ENCODE peak calls at places on chromosomes 2 and 18, in six cellular contexts. U is heart left ventricle, R is spleen, F is mesenchymal stem cell, L is cardiac muscle cell, N is breast epithelium. V is an unnamed sample.

GRCh38 chr2:211373203-211373602 is 816.8 kb downstream of the CPS1 start:
- DNase-seq in U (no peak), R (no peak), F (no peak), L (no peak), N (no peak), V (no peak)

GRCh38 chr2:127630409-127631183 is 15.4 kb upstream of the GPR17 start:
- DNase-seq in U (peak; percentile 18), R (peak; percentile 83), F (no peak), L (no peak), N (no peak), V (no peak)

GRCh38 chr18:11906181-11906580 is 1.9 kb downstream of the MPPE1 start:
- DNase-seq in U (no peak), R (no peak), F (no peak), L (no peak), N (no peak), V (no peak)

GRCh38 chr18:70376137-70376913 is 87.5 kb downstream of the SOCS6 start:
- DNase-seq in U (no peak), R (no peak), F (no peak), L (no peak), N (no peak), V (no peak)

GRCh38 chr2:26564121-26564520 is 77.0 kb downstream of the CIB4 start:
- DNase-seq in U (no peak), R (peak; percentile 35), F (no peak), L (no peak), N (no peak), V (no peak)

GRCh38 chr2:107197601-107198000 is 311.6 kb upstream of the ST6GAL2 start:
- DNase-seq in U (no peak), R (no peak), F (no peak), L (no peak), N (no peak), V (no peak)

GRCh38 chr2:153497938-153498629 is 19.5 kb upstream of the RPRM start:
- DNase-seq in U (no peak), R (peak; percentile 68), F (no peak), L (no peak), N (no peak), V (no peak)

GRCh38 chr2:218733615-218734021 is 23.0 kb downstream of the TTLL4 start:
- DNase-seq in U (no peak), R (no peak), F (peak; percentile 87), L (no peak), N (peak; percentile 72), V (peak; percentile 58)

GRCh38 chr18:77622009-77622692 is 372.5 kb downstream of the GALR1 start:
- DNase-seq in U (peak; percentile 29), R (no peak), F (no peak), L (no peak), N (no peak), V (no peak)

GRCh38 chr2:116510117-116510671 is 1304.3 kb upstream of the DDX18 start:
- DNase-seq in U (no peak), R (no peak), F (peak; percentile 31), L (peak; percentile 57), N (no peak), V (no peak)

GRCh38 chr2:36433311-36434217 is 78.0 kb downstream of the CRIM1 start:
- DNase-seq in U (peak; percentile 46), R (no peak), F (peak; percentile 46), L (no peak), N (peak; percentile 76), V (no peak)

GRCh38 chr2:53945538-53945937 is 25.3 kb downstream of the PSME4 start:
- DNase-seq in U (no peak), R (no peak), F (no peak), L (no peak), N (no peak), V (no peak)

GRCh38 chr18:22946841-22947240 is 13.7 kb downstream of the RBBP8 start:
- DNase-seq in U (no peak), R (no peak), F (no peak), L (no peak), N (no peak), V (no peak)

GRCh38 chr2:46495347-46496030 is 16.1 kb downstream of the TMEM247 start:
- DNase-seq in U (no peak), R (no peak), F (peak; percentile 50), L (no peak), N (no peak), V (no peak)

GRCh38 chr2:230225486-230225885 is at the start of gene SP140:
- DNase-seq in U (peak; percentile 37), R (peak; percentile 93), F (no peak), L (no peak), N (no peak), V (peak; percentile 39)

GRCh38 chr18:8938817-8939216 is 163.7 kb upstream of the NDUFV2 start:
- DNase-seq in U (no peak), R (no peak), F (no peak), L (no peak), N (no peak), V (no peak)

GRCh38 chr18:58533771-58534170 is 95.1 kb downstream of the ALPK2 start:
- DNase-seq in U (no peak), R (no peak), F (no peak), L (no peak), N (no peak), V (no peak)

GRCh38 chr2:240989451-240990265 is 8.8 kb upstream of the SNED1 start:
- DNase-seq in U (peak; percentile 18), R (peak; percentile 78), F (peak; percentile 44), L (no peak), N (no peak), V (no peak)

GRCh38 chr2:64404002-64404731 is 49.8 kb upstream of the LGALSL start:
- DNase-seq in U (peak; percentile 91), R (peak; percentile 86), F (peak; percentile 84), L (peak; percentile 13), N (peak; percentile 53), V (peak; percentile 88)

GRCh38 chr18:76588591-76589303 is 93.7 kb upstream of the ZNF516 start:
- DNase-seq in U (no peak), R (no peak), F (no peak), L (peak; percentile 26), N (no peak), V (no peak)

GRCh38 chr2:60998628-60999545 is 18.6 kb upstream of the PEX13 start:
- DNase-seq in U (no peak), R (no peak), F (peak; percentile 63), L (peak; percentile 60), N (no peak), V (no peak)

GRCh38 chr18:48134609-48135008 is 204.2 kb upstream of the SMAD2 start:
- DNase-seq in U (no peak), R (peak; percentile 44), F (no peak), L (no peak), N (no peak), V (no peak)

GRCh38 chr2:166042768-166043390 is 84.9 kb downstream of the SCN1A start:
- DNase-seq in U (no peak), R (no peak), F (no peak), L (no peak), N (no peak), V (no peak)

GRCh38 chr18:8643479-8643878 is 34.2 kb downstream of the RAB12 start:
- DNase-seq in U (no peak), R (no peak), F (no peak), L (no peak), N (no peak), V (no peak)

GRCh38 chr2:104768694-104769093 is 85.2 kb upstream of the POU3F3 start:
- DNase-seq in U (no peak), R (no peak), F (no peak), L (no peak), N (no peak), V (no peak)

GRCh38 chr2:15890936-15891905 is 49.1 kb upstream of the MYCN start:
- DNase-seq in U (no peak), R (no peak), F (no peak), L (peak; percentile 32), N (peak; percentile 34), V (no peak)

GRCh38 chr18:3297025-3297984 is 35.4 kb downstream of the MYL12B start:
- DNase-seq in U (peak; percentile 79), R (peak; percentile 94), F (peak; percentile 90), L (peak; percentile 91), N (peak; percentile 92), V (peak; percentile 96)

GRCh38 chr2:118221952-118222594 is 133.8 kb downstream of the INSIG2 start:
- DNase-seq in U (peak; percentile 11), R (no peak), F (peak; percentile 70), L (peak; percentile 85), N (peak; percentile 24), V (no peak)

GRCh38 chr2:11305958-11306357 is 38.5 kb downstream of the ROCK2 start:
- DNase-seq in U (no peak), R (no peak), F (peak; percentile 63), L (no peak), N (no peak), V (no peak)

GRCh38 chr2:233385489-233386044 is 31.3 kb downstream of the DGKD start:
- DNase-seq in U (no peak), R (peak; percentile 86), F (peak; percentile 18), L (peak; percentile 49), N (no peak), V (no peak)

GRCh38 chr2:233387667-233388528 is 33.6 kb downstream of the DGKD start:
- DNase-seq in U (peak; percentile 93), R (no peak), F (peak; percentile 53), L (peak; percentile 69), N (peak; percentile 75), V (peak; percentile 89)

GRCh38 chr2:233384811-233385488 is 30.7 kb downstream of the DGKD start:
- DNase-seq in U (no peak), R (no peak), F (no peak), L (no peak), N (no peak), V (no peak)

GRCh38 chr2:233387225-233387624 is 32.9 kb downstream of the DGKD start:
- DNase-seq in U (no peak), R (no peak), F (no peak), L (no peak), N (no peak), V (no peak)

GRCh38 chr2:233386382-233387041 is 32.2 kb downstream of the DGKD start:
- DNase-seq in U (no peak), R (no peak), F (peak; percentile 12), L (no peak), N (no peak), V (no peak)
- H3K27ac ChIP-seq in U (peak overlapping the region; percentile 90), R (peak overlapping the region; percentile 81), F (no peak overlapping the region), L (peak overlapping the region; percentile 88), N (peak overlapping the region; percentile 70), V (peak overlapping the region; percentile 81)

DNA sequence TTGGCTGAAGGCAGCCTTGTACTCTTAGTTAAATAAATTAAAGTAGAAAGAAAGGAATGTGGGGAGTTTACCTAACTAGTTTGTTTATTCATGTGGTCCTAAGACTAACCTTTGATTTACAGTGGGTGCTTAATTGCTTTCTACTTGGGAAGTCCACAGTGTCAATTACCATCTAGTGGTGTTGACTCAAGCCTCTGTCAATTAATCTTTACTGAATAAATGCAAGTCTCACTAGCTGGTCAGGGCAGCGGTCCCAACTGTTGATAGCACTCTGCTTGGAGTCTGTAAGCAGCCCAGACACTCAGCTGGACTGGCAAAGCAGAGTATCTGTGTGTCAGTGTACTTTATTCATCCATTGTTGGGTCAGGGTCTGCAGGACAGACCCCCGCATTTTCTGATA is 15.8 kb downstream of the ZNF514 start:
- DNase-seq in U (no peak), R (no peak), F (no peak), L (no peak), N (no peak), V (no peak)
- H3K9me3 ChIP-seq in U (peaks cover 73% of the 10 kb centered on the region), R (peaks cover 100% of the 10 kb centered on the region), F (peaks cover 85% of the 10 kb centered on the region), L (peaks cover 8% of the 10 kb centered on the region), N (peaks cover 62% of the 10 kb centered on the region), V (peaks cover 29% of the 10 kb centered on the region)

GRCh38 chr2:226185613-226186211 is 613.9 kb downstream of the IRS1 start:
- DNase-seq in U (no peak), R (no peak), F (peak; percentile 80), L (no peak), N (no peak), V (no peak)
- H3K27ac ChIP-seq in U (peak overlapping the region; percentile 28), R (no peak overlapping the region), F (peak overlapping the region; percentile 39), L (no peak overlapping the region), N (peak overlapping the region; percentile 26), V (no peak overlapping the region)

GRCh38 chr2:94758546-94758945 is 112.7 kb upstream of the TEKT4 start:
- DNase-seq in U (no peak), R (no peak), F (no peak), L (no peak), N (no peak), V (no peak)
- H3K9me3 ChIP-seq in U (no peaks in the 10 kb centered on the region), R (no peaks in the 10 kb centered on the region), F (no peaks in the 10 kb centered on the region), L (peaks cover 4% of the 10 kb centered on the region), N (no peaks in the 10 kb centered on the region), V (peaks cover 3% of the 10 kb centered on the region)